ENCODE peak calls at places on chromosome 14, in eight cellular contexts. X is activated naive CD4-positive, alpha-beta T cell treated with anti-CD3 and anti-CD28 coated beads, Interleukin-2, amount 50 U/mL, for 72 hours; M is activated T-cell treated with anti-CD3 and anti-CD28 coated beads, Interleukin-2, amount 50 U/mL, for 72 hours; F is left lobe of liver; Q is naive thymus-derived CD4-positive, alpha-beta T cell; T is psoas muscle; I is Right ventricle myocardium superior; G is pancreas. E is an unnamed sample.

GRCh38 chr14:30559638-30560071 is 697 bp downstream of the G2E3 start:
- ATAC-seq in I (peak; percentile 24), Q (peak; percentile 26), F (peak; percentile 6), X (peak; percentile 17), M (peak; percentile 20), T (no peak), G (peak; percentile 9), E (peak; percentile 30)

GRCh38 chr14:58414845-58415244 is 12.5 kb downstream of the TIMM9 start:
- ATAC-seq in M (no peak), T (peak; percentile 28), G (no peak), X (no peak), Q (no peak), F (peak; percentile 38), I (peak; percentile 49), E (no peak)

GRCh38 chr14:21556378-21557083 is 23.3 kb downstream of the OR10G3 start:
- ATAC-seq in M (no peak), T (no peak), G (peak; percentile 14), Q (no peak), X (no peak), I (no peak), F (no peak), E (no peak)

GRCh38 chr14:65277580-65278270 is 134.8 kb upstream of the FUT8 start:
- ATAC-seq in T (no peak), G (no peak), F (no peak), I (no peak), Q (no peak), M (no peak), X (no peak), E (no peak)

GRCh38 chr14:87049886-87050820 is 942.8 kb downstream of the GALC start:
- ATAC-seq in Q (no peak), M (no peak), F (peak; percentile 38), X (no peak), G (no peak), I (no peak), T (no peak), E (no peak)

GRCh38 chr14:103110681-103111296 is 12.5 kb upstream of the TNFAIP2 start:
- ATAC-seq in M (no peak), T (peak; percentile 72), Q (no peak), F (no peak), I (peak; percentile 47), X (no peak), G (peak; percentile 16), E (no peak)

GRCh38 chr14:58955294-58955821 is 233.1 kb upstream of the DAAM1 start:
- ATAC-seq in G (no peak), T (no peak), X (no peak), Q (no peak), F (no peak), M (no peak), I (peak; percentile 79), E (no peak)

GRCh38 chr14:88840926-88841325 is 16.5 kb downstream of the TTC8 start:
- ATAC-seq in Q (no peak), M (no peak), I (no peak), F (no peak), X (no peak), T (no peak), G (no peak), E (no peak)

GRCh38 chr14:22737052-22737451 is 29.4 kb upstream of the OXA1L start:
- ATAC-seq in G (no peak), F (no peak), I (no peak), X (peak; percentile 96), M (peak; percentile 98), Q (no peak), T (no peak), E (peak; percentile 98)

GRCh38 chr14:38425324-38425976 is 169.6 kb upstream of the CLEC14A start:
- ATAC-seq in F (no peak), I (no peak), G (no peak), Q (no peak), X (no peak), M (no peak), T (no peak), E (no peak)

GRCh38 chr14:68279777-68280233 is 460.2 kb downstream of the RAD51B start:
- ATAC-seq in G (no peak), X (no peak), F (no peak), T (no peak), M (no peak), I (no peak), Q (no peak), E (no peak)

GRCh38 chr14:92607702-92608429 is 94.3 kb downstream of the RIN3 start:
- ATAC-seq in M (no peak), G (no peak), T (no peak), Q (no peak), X (no peak), I (no peak), F (peak; percentile 16), E (no peak)

GRCh38 chr14:53126705-53127104 is 26.4 kb downstream of the DDHD1 start:
- ATAC-seq in T (no peak), I (no peak), F (no peak), M (no peak), X (no peak), G (no peak), Q (no peak), E (no peak)

E was measured in activated T-helper 17 cell treated with anti-CD3 and anti-CD28 coated beads, Interleukin-2, amount 50 U/mL, for 72 hours.